ENCODE peak calls at places on chromosomes 3 and 15, in eight cellular contexts. Q is HCT116, O is mammary epithelial cell, X is GM23338, T is hepatocyte, C is PC-3, K is endothelial cell of umbilical vein, V is neural progenitor cell. N is an unnamed sample. For H3K79me2 and H3K36me3, the result is how much of the 10 kb centered on the place peaks cover.

GRCh38 chr15:99104788-99105515 is at the start of gene SYNM:
- DNase-seq in O (peak), T (peak), Q (peak), K (peak), C (peak), V (peak), X (peak), N (peak)

GRCh38 chr3:146269271-146269670 is 18.4 kb upstream of the PLSCR4 start:
- DNase-seq in K (no peak), V (no peak), C (peak), T (no peak), X (no peak), O (no peak), Q (no peak), N (no peak)

GRCh38 chr3:42224658-42225421 is 41.1 kb downstream of the CCK start:
- DNase-seq in V (no peak), Q (no peak), O (no peak), K (no peak), C (no peak), T (no peak), X (no peak), N (no peak)

GRCh38 chr3:56879453-56880224 is 77.9 kb upstream of the ARHGEF3 start:
- DNase-seq in O (peak), C (peak), K (peak), Q (no peak), V (no peak), T (no peak), X (no peak), N (peak)

GRCh38 chr3:14523792-14524191 is 16.4 kb downstream of the GRIP2 start:
- DNase-seq in X (no peak), K (no peak), V (peak), T (no peak), O (no peak), C (peak), Q (no peak), N (peak)

GRCh38 chr3:48285132-48285531 is 44.2 kb downstream of the ZNF589 start:
- DNase-seq in T (no peak), X (no peak), V (no peak), K (no peak), Q (no peak), C (no peak), O (no peak), N (peak)

GRCh38 chr3:134315286-134316106 is 58.8 kb downstream of the AMOTL2 start:
- DNase-seq in C (peak), Q (no peak), V (peak), T (no peak), X (peak), O (no peak), K (peak), N (peak)

GRCh38 chr3:139664958-139665357 is 12.8 kb downstream of the NMNAT3 start:
- DNase-seq in C (no peak), Q (no peak), X (no peak), T (no peak), V (no peak), K (no peak), O (no peak), N (no peak)

GRCh38 chr15:96585634-96586386 is 255.3 kb downstream of the NR2F2 start:
- DNase-seq in K (peak), T (no peak), V (peak), X (peak), Q (no peak), O (no peak), C (peak), N (peak)

GRCh38 chr3:40990062-40990456 is 209.2 kb upstream of the CTNNB1 start:
- DNase-seq in T (no peak), O (no peak), Q (no peak), X (no peak), V (no peak), K (no peak), C (no peak), N (no peak)

GRCh38 chr3:88082854-88083253 is 23.8 kb downstream of the ZNF654 start:
- DNase-seq in V (no peak), K (no peak), C (no peak), O (no peak), T (no peak), X (no peak), Q (no peak), N (no peak)

GRCh38 chr15:68641376-68641775 is 62.6 kb downstream of the CORO2B start:
- DNase-seq in O (no peak), X (no peak), T (no peak), Q (no peak), V (no peak), K (no peak), C (no peak), N (no peak)
- H3K27ac ChIP-seq in O (peak), X (no peak), T (no peak), Q (no peak), V (no peak), K (no peak), C (no peak), N (peak)

GRCh38 chr3:18669374-18669773 is 244.2 kb upstream of the SATB1 start:
- DNase-seq in K (no peak), C (no peak), T (no peak), Q (no peak), X (no peak), O (no peak), V (no peak), N (no peak)
- H3K79me2 ChIP-seq in K (under half), C (under half), T (under half), Q (under half), X (under half), O (under half), V (under half), N (under half)

DNA sequence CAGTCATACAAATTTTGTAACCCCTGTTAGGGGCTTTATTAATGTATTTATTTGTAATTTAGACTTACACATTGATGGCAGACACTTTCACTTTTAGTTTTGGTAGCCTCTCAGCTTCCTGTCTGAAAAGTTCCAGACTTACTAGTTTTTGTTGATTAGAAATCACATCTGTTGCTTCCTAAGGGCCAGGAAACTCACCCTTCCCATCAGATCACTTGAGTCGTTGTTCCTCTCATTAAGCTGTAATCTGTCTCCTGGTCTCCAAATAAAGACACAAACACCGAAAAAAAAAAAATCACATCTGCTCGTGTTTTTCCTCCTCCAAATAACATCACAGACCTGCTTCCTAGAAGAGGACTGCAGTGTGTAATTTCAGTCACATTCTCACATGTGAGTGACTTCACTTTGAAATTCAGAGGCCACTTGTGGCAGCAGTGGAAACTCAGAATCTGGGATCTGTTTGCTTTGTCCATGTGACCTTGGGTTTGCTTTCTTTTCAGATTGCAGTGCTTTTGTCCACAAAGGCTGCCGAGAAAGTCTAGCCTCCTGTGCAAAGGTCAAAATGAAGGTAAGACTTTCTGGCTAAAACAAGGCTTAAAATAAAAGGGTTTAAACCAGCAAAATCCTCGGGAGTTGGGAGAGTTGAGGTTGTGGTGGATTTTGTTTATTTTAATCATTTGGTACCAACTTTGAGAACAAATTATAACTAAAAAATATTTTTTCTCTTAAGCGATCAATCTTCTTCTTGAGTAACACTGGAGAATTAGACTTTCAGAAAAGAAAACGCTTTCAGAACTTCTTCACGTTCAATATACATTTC is 87.0 kb downstream of the KLHL25 start:
- DNase-seq in Q (no peak), O (no peak), V (no peak), K (peak), C (no peak), X (no peak), T (peak), N (peak)
- H3K36me3 ChIP-seq in Q (under half), O (under half), V (under half), K (under half), C (under half), X (under half), T (under half), N (under half)

GRCh38 chr3:186098740-186099139 is 10.1 kb downstream of the ETV5 start:
- DNase-seq in C (no peak), T (no peak), Q (no peak), X (no peak), O (no peak), V (no peak), K (no peak), N (no peak)
- H3K27ac ChIP-seq in C (no peak), T (peak), Q (peak), X (peak), O (no peak), V (peak), K (no peak), N (no peak)

GRCh38 chr3:15768421-15769255 is 29.1 kb downstream of the ANKRD28 start:
- DNase-seq in K (peak), Q (peak), V (no peak), C (peak), X (no peak), T (peak), O (peak), N (peak)

GRCh38 chr3:15766406-15766805 is 31.4 kb downstream of the ANKRD28 start:
- DNase-seq in V (no peak), C (no peak), Q (no peak), O (no peak), K (no peak), X (no peak), T (no peak), N (no peak)

GRCh38 chr3:15771444-15771843 is 26.3 kb downstream of the ANKRD28 start:
- DNase-seq in X (no peak), T (no peak), O (no peak), Q (no peak), K (no peak), V (no peak), C (no peak), N (no peak)

GRCh38 chr3:15769256-15769915 is 28.4 kb downstream of the ANKRD28 start:
- DNase-seq in C (peak), X (no peak), K (no peak), O (no peak), V (no peak), T (no peak), Q (no peak), N (peak)
- H3K79me2 ChIP-seq in C (half or more), X (under half), K (half or more), O (half or more), V (under half), T (under half), Q (under half), N (half or more)

GRCh38 chr3:20130122-20130521 is 55.9 kb downstream of the SGO1 start:
- DNase-seq in V (peak), K (no peak), C (no peak), Q (no peak), X (no peak), T (no peak), O (no peak), N (no peak)

GRCh38 chr3:20123121-20123652 is 62.8 kb downstream of the SGO1 start:
- DNase-seq in Q (no peak), K (no peak), V (no peak), C (no peak), T (no peak), X (no peak), O (no peak), N (no peak)

GRCh38 chr3:20128378-20128777 is 57.6 kb downstream of the SGO1 start:
- DNase-seq in O (no peak), X (no peak), T (no peak), C (no peak), V (no peak), Q (no peak), K (no peak), N (no peak)

GRCh38 chr3:20125289-20125688 is 60.7 kb downstream of the SGO1 start:
- DNase-seq in O (no peak), Q (no peak), K (no peak), X (no peak), T (no peak), C (no peak), V (no peak), N (no peak)

DNA sequence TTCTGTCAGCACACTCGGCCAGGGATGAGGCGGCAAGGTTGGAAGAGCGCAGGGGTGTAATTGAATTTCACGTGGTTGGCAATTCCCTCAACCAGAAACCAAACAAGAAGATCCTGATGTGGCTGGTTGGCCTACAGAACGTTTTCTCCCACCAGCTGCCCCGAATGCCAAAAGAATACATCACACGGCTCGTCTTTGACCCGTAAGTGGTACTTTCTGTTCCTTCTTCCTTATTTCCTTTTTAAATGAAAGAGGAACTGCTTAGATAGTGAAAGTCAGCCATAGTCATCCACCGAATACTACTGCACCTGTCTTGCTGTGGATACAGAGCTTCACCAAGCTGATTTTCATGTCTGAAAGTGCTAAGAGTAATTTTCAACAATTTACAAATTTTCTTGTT is 60.1 kb downstream of the SGO1 start:
- DNase-seq in K (no peak), T (no peak), C (no peak), X (no peak), O (no peak), V (no peak), Q (no peak), N (no peak)
- H3K36me3 ChIP-seq in K (under half), T (under half), C (under half), X (under half), O (under half), V (under half), Q (under half), N (under half)

DNA sequence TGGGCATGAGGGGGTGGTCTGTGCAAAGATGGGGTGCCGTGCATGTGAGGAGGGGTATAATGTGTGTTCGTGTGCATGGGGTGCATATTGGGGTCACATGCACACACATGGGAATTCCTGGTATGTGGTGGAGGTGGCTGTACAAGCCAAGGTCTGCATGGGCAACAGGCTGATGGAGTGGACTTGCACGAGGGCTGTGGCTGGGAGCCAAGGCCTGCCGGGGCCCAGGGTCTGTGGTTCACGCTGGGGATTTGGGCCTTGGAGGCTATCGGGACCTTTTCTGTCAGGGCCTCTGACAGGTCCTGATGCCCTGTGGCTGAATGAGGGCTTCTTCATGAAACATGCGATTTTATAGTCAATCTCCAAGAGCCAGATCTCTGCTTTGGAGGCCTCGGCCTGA is 9.8 kb upstream of the PLXND1 start:
- DNase-seq in X (no peak), C (no peak), Q (no peak), O (no peak), K (no peak), V (no peak), T (no peak), N (no peak)
- H3K27ac ChIP-seq in X (no peak), C (no peak), Q (no peak), O (no peak), K (no peak), V (no peak), T (no peak), N (no peak)

DNA sequence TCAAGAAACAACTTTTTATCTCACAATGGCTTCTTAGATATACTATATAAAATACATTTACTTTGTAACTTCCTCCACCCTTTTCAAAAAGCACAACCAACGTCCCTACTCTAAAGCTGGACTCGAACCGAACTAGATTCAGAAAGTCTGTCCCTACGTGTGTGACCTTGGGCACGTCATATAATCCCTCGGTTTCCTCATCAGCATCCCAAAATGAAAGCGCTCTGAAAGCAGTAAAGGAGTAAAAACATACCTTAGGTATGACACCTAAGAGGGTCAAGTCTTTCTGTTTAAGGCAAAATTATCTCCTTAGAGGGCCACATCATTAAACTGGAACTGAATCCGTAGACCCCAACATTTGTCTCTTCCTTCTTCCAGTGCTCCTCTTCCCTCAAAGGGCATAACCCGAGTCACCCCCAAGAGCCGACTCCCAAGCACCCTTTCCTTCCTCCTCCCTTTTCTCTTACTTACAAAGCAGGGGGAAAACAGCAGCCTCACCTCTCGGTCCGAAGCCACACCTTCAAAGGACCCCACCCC is 663 bp downstream of the PDCD10 start:
- DNase-seq in T (peak), V (peak), O (no peak), K (no peak), C (peak), X (no peak), Q (no peak), N (peak)
- H3K79me2 ChIP-seq in T (half or more), V (half or more), O (half or more), K (half or more), C (half or more), X (half or more), Q (half or more), N (half or more)